ENCODE peak calls at places on chromosomes 13 and 19, in ten cellular contexts. C is CD8-positive, alpha-beta T cell; N is esophagus muscularis mucosa; K is MM.1S; B is SJCRH30; H is cardiac muscle cell; A is keratinocyte; Z is hepatocyte; P is neural progenitor cell; L is HAP-1. O is an unnamed sample. For H3K9me3 and H3K27me3, the result is how much of the 10 kb centered on the place peaks cover.

GRCh38 chr19:32154418-32154817 is 191.0 kb upstream of the ZNF507 start:
- DNase-seq in B (no peak), L (no peak), C (no peak), K (no peak), N (no peak), Z (no peak), A (no peak), H (no peak), P (no peak), O (no peak)

GRCh38 chr19:36771275-36772231 is 1.1 kb downstream of the ZNF850 start:
- DNase-seq in A (no peak), Z (peak), B (peak), C (no peak), N (peak), L (peak), K (no peak), P (peak), H (peak), O (no peak)

GRCh38 chr19:41445575-41445974 is 2.6 kb downstream of the ERICH4 start:
- DNase-seq in C (no peak), L (no peak), B (no peak), N (no peak), P (no peak), Z (no peak), H (no peak), K (no peak), A (no peak), O (no peak)

GRCh38 chr13:52405369-52405766 is 604 bp downstream of the THSD1 start:
- DNase-seq in L (no peak), A (no peak), H (no peak), B (peak), C (no peak), Z (no peak), N (no peak), K (no peak), P (peak), O (no peak)

GRCh38 chr13:42628666-42629065 is 54.7 kb downstream of the TNFSF11 start:
- DNase-seq in Z (no peak), L (no peak), B (no peak), P (no peak), N (no peak), K (no peak), H (no peak), A (no peak), C (no peak), O (no peak)

GRCh38 chr19:46150606-46151005 is 2.6 kb downstream of the IGFL2 start:
- DNase-seq in H (no peak), K (no peak), C (no peak), B (no peak), A (no peak), P (no peak), Z (no peak), N (peak), L (no peak), O (no peak)

GRCh38 chr13:98722958-98723357 is 29.5 kb downstream of the SLC15A1 start:
- DNase-seq in L (no peak), B (no peak), P (no peak), C (no peak), N (no peak), H (no peak), Z (peak), K (no peak), A (no peak), O (no peak)

GRCh38 chr13:50244913-50245574 is 229.8 kb downstream of the KCNRG start:
- DNase-seq in L (no peak), C (no peak), H (peak), K (no peak), A (no peak), B (peak), P (no peak), Z (peak), N (no peak), O (no peak)

GRCh38 chr13:87669379-87669978 is 1.7 kb upstream of the SLITRK5 start:
- DNase-seq in K (peak), A (peak), H (peak), B (peak), L (peak), P (peak), C (no peak), Z (peak), N (no peak), O (peak)

GRCh38 chr13:97224544-97225324 is 2.6 kb downstream of the MBNL2 start:
- DNase-seq in A (no peak), L (peak), K (peak), Z (peak), H (peak), N (no peak), P (no peak), B (no peak), C (peak), O (no peak)

GRCh38 chr19:30672926-30673325 is 300.7 kb downstream of the ZNF536 start:
- DNase-seq in C (no peak), L (no peak), K (no peak), N (no peak), A (no peak), Z (no peak), B (no peak), P (no peak), H (no peak), O (no peak)

GRCh38 chr19:46162731-46163130 is 14.7 kb downstream of the IGFL2 start:
- DNase-seq in Z (no peak), A (no peak), K (no peak), B (peak), P (no peak), L (no peak), H (no peak), N (peak), C (no peak), O (no peak)

GRCh38 chr13:106182404-106182803 is 353.1 kb downstream of the EFNB2 start:
- DNase-seq in K (no peak), A (peak), C (no peak), B (peak), H (peak), L (no peak), P (no peak), Z (no peak), N (no peak), O (no peak)

GRCh38 chr13:44768233-44768632 is 192.1 kb upstream of the TSC22D1 start:
- DNase-seq in B (no peak), L (no peak), Z (no peak), K (no peak), P (no peak), N (no peak), C (peak), H (peak), A (no peak), O (no peak)

GRCh38 chr19:14672043-14672872 is 2.4 kb downstream of the ADGRE3 start:
- DNase-seq in B (no peak), K (no peak), P (no peak), C (no peak), H (no peak), N (no peak), A (no peak), Z (no peak), L (no peak), O (no peak)

GRCh38 chr13:65653548-65654078 is 1576.5 kb downstream of the PCDH9 start:
- DNase-seq in L (no peak), Z (no peak), C (no peak), H (no peak), N (no peak), B (peak), P (no peak), A (no peak), K (peak), O (no peak)

GRCh38 chr19:3338541-3339181 is 27.7 kb upstream of the NFIC start:
- DNase-seq in Z (no peak), A (no peak), C (peak), B (no peak), K (no peak), L (no peak), N (no peak), P (no peak), H (no peak), O (no peak)

GRCh38 chr19:29858000-29858596 is 46.3 kb downstream of the CCNE1 start:
- DNase-seq in P (peak), N (no peak), C (peak), L (peak), Z (peak), A (no peak), H (no peak), B (peak), K (peak), O (peak)

GRCh38 chr13:52850396-52851152 is 2.1 kb upstream of the PCDH8 start:
- DNase-seq in N (no peak), C (no peak), Z (peak), L (peak), B (peak), H (peak), A (no peak), K (peak), P (peak), O (peak)

GRCh38 chr13:41505209-41505835 is 48.0 kb downstream of the RGCC start:
- DNase-seq in K (no peak), B (peak), N (peak), Z (no peak), C (no peak), A (peak), L (no peak), H (peak), P (no peak), O (no peak)

DNA sequence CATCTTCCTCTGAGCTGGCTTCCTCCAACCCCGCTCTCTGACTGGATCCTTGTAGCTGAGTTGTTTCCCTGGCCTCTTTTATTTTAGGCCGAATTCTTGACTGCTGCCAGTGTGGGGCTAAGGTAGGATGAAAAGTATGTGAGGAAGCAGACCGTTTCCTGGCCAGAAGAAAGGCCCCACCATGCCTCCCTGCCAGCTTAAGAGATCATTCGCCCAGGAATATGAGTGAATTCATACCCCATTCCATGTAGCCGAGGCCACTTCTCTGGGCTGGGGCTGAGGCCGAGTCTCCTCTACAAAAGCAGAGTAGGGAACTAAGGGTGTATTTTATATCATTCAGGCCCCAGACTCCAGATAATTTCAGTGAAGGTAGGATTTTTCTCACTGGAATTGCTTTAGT is 32.3 kb downstream of the NFIX start:
- DNase-seq in L (no peak), K (no peak), Z (no peak), B (no peak), H (no peak), P (no peak), A (no peak), C (no peak), N (no peak), O (no peak)
- H3K4me3 ChIP-seq in L (no peak), K (no peak), Z (no peak), B (no peak), H (no peak), P (no peak), A (peak), C (no peak), N (no peak), O (no peak)

DNA sequence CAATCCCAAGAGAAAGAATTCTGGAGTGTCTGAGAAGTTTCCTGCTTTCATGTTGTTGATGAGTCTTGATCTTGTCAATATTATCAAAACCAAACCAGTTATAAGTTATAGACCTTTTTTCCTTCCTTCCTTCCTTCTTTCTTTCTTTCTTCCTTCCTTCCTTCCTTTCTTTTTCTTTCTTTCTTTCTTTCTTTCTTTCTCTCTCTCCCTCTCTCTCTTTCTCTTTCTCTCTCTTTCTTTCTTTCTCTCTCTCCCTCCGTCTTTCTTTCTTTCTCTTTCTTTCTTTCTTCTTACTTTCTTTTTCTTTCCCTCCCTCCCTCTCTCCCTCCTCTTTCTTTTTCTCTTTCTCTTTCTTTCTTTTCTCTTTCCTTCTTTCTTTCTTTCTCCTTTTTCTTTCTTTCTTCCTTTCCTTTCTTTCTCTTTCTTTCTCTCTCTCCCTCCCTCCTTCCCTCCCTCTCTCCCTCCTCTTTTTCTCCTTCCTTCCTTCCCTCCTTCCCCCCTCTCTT is at the start of gene OR7G3:
- DNase-seq in H (no peak), A (no peak), Z (no peak), L (no peak), C (no peak), K (no peak), N (no peak), B (no peak), P (no peak), O (no peak)
- H3K9me3 ChIP-seq in H (under half), A (under half), Z (under half), L (under half), C (under half), K (under half), N (under half), B (under half), P (under half), O (under half)

DNA sequence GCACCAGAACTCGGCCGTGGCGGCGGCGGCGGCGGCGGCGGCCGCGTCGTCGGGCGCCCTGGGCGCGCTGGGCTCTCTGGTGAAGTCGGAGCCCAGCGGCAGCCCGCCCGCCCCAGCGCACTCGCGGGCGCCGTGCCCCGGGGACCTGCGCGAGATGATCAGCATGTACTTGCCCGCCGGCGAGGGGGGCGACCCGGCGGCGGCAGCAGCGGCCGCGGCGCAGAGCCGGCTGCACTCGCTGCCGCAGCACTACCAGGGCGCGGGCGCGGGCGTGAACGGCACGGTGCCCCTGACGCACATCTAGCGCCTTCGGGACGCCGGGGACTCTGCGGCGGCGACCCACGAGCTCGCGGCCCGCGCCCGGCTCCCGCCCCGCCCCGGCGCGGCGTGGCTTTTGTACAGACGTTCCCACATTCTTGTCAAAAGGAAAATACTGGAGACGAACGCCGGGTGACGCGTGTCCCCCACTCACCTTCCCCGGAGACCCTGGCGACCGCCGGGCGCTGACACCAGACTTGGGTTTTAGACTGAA is 1.6 kb downstream of the SOX1 start:
- DNase-seq in B (no peak), L (no peak), P (peak), K (no peak), N (peak), C (no peak), A (no peak), Z (no peak), H (no peak), O (no peak)
- H3K27me3 ChIP-seq in B (under half), L (under half), P (half or more), K (under half), N (under half), C (under half), A (half or more), Z (half or more), H (half or more), O (half or more)

GRCh38 chr19:28632357-28633076 is 580.4 kb downstream of the UQCRFS1 start:
- DNase-seq in H (no peak), A (no peak), L (no peak), P (no peak), B (no peak), K (peak), N (no peak), Z (no peak), C (no peak), O (no peak)
- H3K4me3 ChIP-seq in H (no peak), A (no peak), L (no peak), P (no peak), B (no peak), K (peak), N (no peak), Z (no peak), C (no peak), O (no peak)

GRCh38 chr19:23346696-23347095 is 48.6 kb downstream of the ZNF91 start:
- DNase-seq in C (no peak), P (no peak), H (no peak), A (no peak), K (no peak), N (no peak), L (no peak), Z (no peak), B (no peak), O (no peak)
- H3K9me3 ChIP-seq in C (half or more), P (under half), H (under half), A (under half), K (under half), N (under half), L (under half), Z (half or more), B (under half), O (under half)

GRCh38 chr19:7730286-7731217 is 1.4 kb downstream of the CLEC4G start:
- DNase-seq in P (no peak), N (no peak), H (no peak), B (no peak), Z (no peak), C (no peak), L (no peak), K (no peak), A (no peak), O (no peak)
- H3K27me3 ChIP-seq in P (half or more), N (under half), H (half or more), B (under half), Z (half or more), C (under half), L (under half), K (half or more), A (under half), O (under half)

DNA sequence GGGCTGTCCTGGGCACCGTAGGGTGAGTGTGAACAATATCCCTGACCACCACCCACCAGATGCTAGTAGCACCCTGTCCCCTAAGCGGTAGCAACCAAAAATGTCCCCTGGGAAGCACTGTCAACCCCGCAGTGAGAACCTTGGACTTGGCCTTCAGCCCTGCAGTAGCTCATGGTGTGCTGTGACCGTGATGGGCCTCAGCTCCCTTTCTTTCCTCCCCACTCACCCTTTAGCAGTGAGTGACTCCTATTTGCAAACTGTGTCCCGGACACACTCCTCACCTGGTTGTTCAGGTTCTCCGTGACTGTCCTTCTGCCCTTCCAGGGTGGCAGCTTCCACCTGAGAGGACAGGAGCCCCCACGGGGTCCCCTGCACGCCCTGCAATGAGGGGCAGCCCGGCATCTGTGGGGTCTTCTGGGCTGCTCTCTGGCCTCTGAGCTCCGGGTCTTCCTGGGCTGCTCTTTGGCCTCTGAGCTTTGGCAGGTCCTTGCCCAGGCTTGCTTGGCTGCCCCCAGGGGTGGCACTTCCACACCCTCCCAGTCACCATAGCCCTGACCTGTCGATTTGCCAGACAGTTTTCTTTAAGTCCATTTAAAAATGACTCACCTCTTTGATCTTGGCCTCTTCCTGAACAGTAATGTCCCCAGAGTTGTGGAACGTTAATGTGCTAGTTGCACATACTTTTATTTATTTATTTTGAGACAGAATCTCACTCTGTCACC is 3.8 kb downstream of the KDM4B start:
- DNase-seq in N (no peak), L (no peak), C (no peak), B (no peak), Z (no peak), H (peak), P (no peak), K (no peak), A (no peak), O (no peak)
- H3K4me3 ChIP-seq in N (no peak), L (no peak), C (no peak), B (no peak), Z (no peak), H (no peak), P (no peak), K (no peak), A (peak), O (no peak)

GRCh38 chr19:16320987-16321386 is 3.6 kb upstream of the KLF2 start:
- DNase-seq in K (no peak), B (no peak), P (no peak), Z (no peak), N (no peak), A (no peak), C (no peak), L (no peak), H (no peak), O (no peak)
- H3K9me3 ChIP-seq in K (under half), B (under half), P (under half), Z (under half), N (under half), A (under half), C (under half), L (under half), H (under half), O (under half)

DNA sequence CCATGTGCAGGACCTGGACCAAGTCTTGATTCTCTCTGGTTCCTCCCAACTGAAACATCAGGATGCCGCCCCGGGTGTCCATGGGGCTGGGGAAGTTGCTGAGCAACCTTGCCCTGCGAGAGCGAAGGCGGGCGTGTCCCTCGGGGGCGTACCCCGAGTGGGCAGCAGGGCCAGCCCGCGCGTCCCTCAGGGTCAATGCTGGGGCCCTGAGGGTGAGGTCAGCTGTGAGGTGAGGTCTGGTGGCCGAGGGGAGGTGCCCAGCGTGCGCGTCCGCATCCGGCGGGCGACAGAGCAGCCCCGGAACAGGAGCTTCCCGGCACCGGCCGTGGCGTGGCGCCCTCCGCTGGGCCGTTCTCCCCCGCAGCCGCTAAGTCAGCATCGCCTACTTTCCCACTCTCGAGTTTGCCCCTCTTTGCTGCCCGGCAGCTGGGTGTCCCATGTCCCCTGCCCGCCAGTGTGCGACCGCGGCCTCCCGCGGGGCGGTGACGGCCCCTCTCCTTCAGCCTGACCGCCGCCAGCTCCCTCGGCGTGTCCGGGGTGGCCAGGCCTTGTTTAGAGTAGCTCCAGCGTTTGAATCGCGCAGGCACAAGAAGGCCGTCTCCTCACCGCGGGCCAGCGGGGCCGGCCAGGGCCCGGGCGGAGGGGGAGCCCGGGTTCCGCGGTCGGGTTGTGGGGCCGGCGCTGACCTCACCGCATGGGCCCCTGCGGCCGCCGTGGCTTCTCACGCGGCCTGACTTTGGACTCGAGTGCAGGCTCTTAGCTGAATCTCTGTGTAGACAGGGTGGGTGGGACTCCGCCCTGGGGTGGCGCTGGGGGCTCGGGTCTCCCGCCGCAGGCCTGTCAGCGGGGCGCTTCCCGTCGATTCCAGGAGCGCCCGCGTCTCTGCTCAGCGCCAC is 33.0 kb downstream of the GJA3 start:
- DNase-seq in P (peak), A (no peak), L (no peak), K (peak), Z (peak), N (no peak), H (peak), C (peak), B (peak), O (peak)
- H3K27me3 ChIP-seq in P (half or more), A (under half), L (under half), K (under half), Z (under half), N (under half), H (under half), C (under half), B (under half), O (under half)

DNA sequence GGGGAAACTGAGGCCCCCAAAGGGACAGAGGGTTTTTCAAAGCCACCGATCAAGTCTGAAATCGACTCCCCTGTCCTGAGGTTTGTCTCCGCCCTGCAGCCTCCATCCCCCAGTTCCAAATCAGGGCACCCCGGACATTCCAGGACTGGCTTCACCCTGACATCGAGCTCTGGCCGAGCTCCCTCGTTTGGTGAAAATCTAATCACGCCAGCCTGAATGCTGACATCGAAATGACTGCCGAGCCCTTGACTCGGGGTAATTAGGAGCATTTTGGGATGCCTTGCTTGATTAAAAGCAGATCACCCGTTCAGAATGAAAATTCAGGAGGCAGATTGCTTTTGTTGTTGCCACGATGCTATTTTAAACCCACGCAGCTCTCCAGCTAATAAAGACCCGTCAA is 34.3 kb downstream of the ZNRF4 start:
- DNase-seq in Z (no peak), N (no peak), H (no peak), L (no peak), A (no peak), B (no peak), K (no peak), C (no peak), P (no peak), O (no peak)
- H3K4me3 ChIP-seq in Z (no peak), N (no peak), H (no peak), L (no peak), A (no peak), B (no peak), K (no peak), C (no peak), P (no peak), O (no peak)

O was measured in WERI-Rb-1.